ENCODE peak calls at places on chromosome 15, in eight cellular contexts. One of them, this sample, is unnamed.

GRCh38 chr15:98754283-98755022 is 106.1 kb downstream of the IGF1R start:
- DNase-seq in sigmoid colon: no peak
- DNase-seq in CD8-positive, alpha-beta memory T cell: no peak
- DNase-seq in ovary: no peak
- DNase-seq in fibroblast of lung: peak
- DNase-seq in neuronal stem cell: peak
- DNase-seq in H7: peak
- DNase-seq in AG09309: no peak
- DNase-seq in this sample: no peak

GRCh38 chr15:81950841-81951414 is 94.9 kb downstream of the MEX3B start:
- DNase-seq in sigmoid colon: no peak
- DNase-seq in CD8-positive, alpha-beta memory T cell: no peak
- DNase-seq in ovary: no peak
- DNase-seq in fibroblast of lung: peak
- DNase-seq in neuronal stem cell: no peak
- DNase-seq in H7: peak
- DNase-seq in AG09309: no peak
- DNase-seq in this sample: no peak

GRCh38 chr15:90413411-90414379 is 25.7 kb downstream of the IQGAP1 start:
- DNase-seq in sigmoid colon: no peak
- DNase-seq in CD8-positive, alpha-beta memory T cell: no peak
- DNase-seq in ovary: no peak
- DNase-seq in fibroblast of lung: peak
- DNase-seq in neuronal stem cell: no peak
- DNase-seq in H7: no peak
- DNase-seq in AG09309: no peak
- DNase-seq in this sample: no peak

GRCh38 chr15:23532019-23532418 is 33.5 kb upstream of the MKRN3 start:
- DNase-seq in sigmoid colon: no peak
- DNase-seq in CD8-positive, alpha-beta memory T cell: no peak
- DNase-seq in ovary: no peak
- DNase-seq in fibroblast of lung: no peak
- DNase-seq in neuronal stem cell: no peak
- DNase-seq in H7: no peak
- DNase-seq in AG09309: no peak
- DNase-seq in this sample: no peak

GRCh38 chr15:88255496-88256171 is 905 bp downstream of the NTRK3 start:
- DNase-seq in sigmoid colon: no peak
- DNase-seq in CD8-positive, alpha-beta memory T cell: no peak
- DNase-seq in ovary: peak
- DNase-seq in fibroblast of lung: peak
- DNase-seq in neuronal stem cell: peak
- DNase-seq in H7: peak
- DNase-seq in AG09309: no peak
- DNase-seq in this sample: no peak

GRCh38 chr15:67741313-67741712 is 84.0 kb upstream of the SKOR1 start:
- DNase-seq in sigmoid colon: no peak
- DNase-seq in CD8-positive, alpha-beta memory T cell: no peak
- DNase-seq in ovary: no peak
- DNase-seq in fibroblast of lung: no peak
- DNase-seq in neuronal stem cell: no peak
- DNase-seq in H7: no peak
- DNase-seq in AG09309: no peak
- DNase-seq in this sample: no peak

GRCh38 chr15:59688383-59688887 is 685 bp downstream of the BNIP2 start:
- DNase-seq in sigmoid colon: peak
- DNase-seq in CD8-positive, alpha-beta memory T cell: peak
- DNase-seq in ovary: no peak
- DNase-seq in fibroblast of lung: peak
- DNase-seq in neuronal stem cell: peak
- DNase-seq in H7: no peak
- DNase-seq in AG09309: peak
- DNase-seq in this sample: no peak

GRCh38 chr15:75307778-75308390 is 25.2 kb downstream of the GOLGA6D start:
- DNase-seq in sigmoid colon: peak
- DNase-seq in CD8-positive, alpha-beta memory T cell: no peak
- DNase-seq in ovary: peak
- DNase-seq in fibroblast of lung: no peak
- DNase-seq in neuronal stem cell: peak
- DNase-seq in H7: peak
- DNase-seq in AG09309: no peak
- DNase-seq in this sample: no peak

GRCh38 chr15:77659350-77660321 is 26.9 kb upstream of the LINGO1 start:
- DNase-seq in sigmoid colon: no peak
- DNase-seq in CD8-positive, alpha-beta memory T cell: no peak
- DNase-seq in ovary: no peak
- DNase-seq in fibroblast of lung: peak
- DNase-seq in neuronal stem cell: no peak
- DNase-seq in H7: peak
- DNase-seq in AG09309: peak
- DNase-seq in this sample: no peak

GRCh38 chr15:34241376-34242350 is 16.8 kb downstream of the EMC4 start:
- DNase-seq in sigmoid colon: no peak
- DNase-seq in CD8-positive, alpha-beta memory T cell: no peak
- DNase-seq in ovary: no peak
- DNase-seq in fibroblast of lung: peak
- DNase-seq in neuronal stem cell: no peak
- DNase-seq in H7: peak
- DNase-seq in AG09309: no peak
- DNase-seq in this sample: no peak

GRCh38 chr15:66882251-66883020 is 180.4 kb downstream of the SMAD6 start:
- DNase-seq in sigmoid colon: peak
- DNase-seq in CD8-positive, alpha-beta memory T cell: no peak
- DNase-seq in ovary: no peak
- DNase-seq in fibroblast of lung: peak
- DNase-seq in neuronal stem cell: no peak
- DNase-seq in H7: no peak
- DNase-seq in AG09309: peak
- DNase-seq in this sample: peak

GRCh38 chr15:60052796-60053195 is 48.7 kb downstream of the FOXB1 start:
- DNase-seq in sigmoid colon: no peak
- DNase-seq in CD8-positive, alpha-beta memory T cell: no peak
- DNase-seq in ovary: no peak
- DNase-seq in fibroblast of lung: no peak
- DNase-seq in neuronal stem cell: no peak
- DNase-seq in H7: no peak
- DNase-seq in AG09309: no peak
- DNase-seq in this sample: no peak

GRCh38 chr15:60460931-60461330 is 18.0 kb downstream of the ICE2 start:
- DNase-seq in sigmoid colon: no peak
- DNase-seq in CD8-positive, alpha-beta memory T cell: no peak
- DNase-seq in ovary: no peak
- DNase-seq in fibroblast of lung: peak
- DNase-seq in neuronal stem cell: no peak
- DNase-seq in H7: no peak
- DNase-seq in AG09309: no peak
- DNase-seq in this sample: no peak

GRCh38 chr15:23073890-23074631 is 34.7 kb upstream of the TUBGCP5 start:
- DNase-seq in sigmoid colon: no peak
- DNase-seq in CD8-positive, alpha-beta memory T cell: no peak
- DNase-seq in ovary: no peak
- DNase-seq in fibroblast of lung: no peak
- DNase-seq in neuronal stem cell: no peak
- DNase-seq in H7: no peak
- DNase-seq in AG09309: no peak
- DNase-seq in this sample: no peak

GRCh38 chr15:44598892-44599291 is 61.9 kb downstream of the EIF3J start:
- DNase-seq in sigmoid colon: no peak
- DNase-seq in CD8-positive, alpha-beta memory T cell: no peak
- DNase-seq in ovary: no peak
- DNase-seq in fibroblast of lung: peak
- DNase-seq in neuronal stem cell: no peak
- DNase-seq in H7: no peak
- DNase-seq in AG09309: no peak
- DNase-seq in this sample: no peak

GRCh38 chr15:44595246-44595645 is 58.3 kb downstream of the EIF3J start:
- DNase-seq in sigmoid colon: no peak
- DNase-seq in CD8-positive, alpha-beta memory T cell: no peak
- DNase-seq in ovary: no peak
- DNase-seq in fibroblast of lung: no peak
- DNase-seq in neuronal stem cell: no peak
- DNase-seq in H7: no peak
- DNase-seq in AG09309: no peak
- DNase-seq in this sample: no peak

GRCh38 chr15:44598066-44598465 is 61.1 kb downstream of the EIF3J start:
- DNase-seq in sigmoid colon: no peak
- DNase-seq in CD8-positive, alpha-beta memory T cell: no peak
- DNase-seq in ovary: no peak
- DNase-seq in fibroblast of lung: no peak
- DNase-seq in neuronal stem cell: no peak
- DNase-seq in H7: no peak
- DNase-seq in AG09309: no peak
- DNase-seq in this sample: no peak

GRCh38 chr15:44595656-44596510 is 58.9 kb downstream of the EIF3J start:
- DNase-seq in sigmoid colon: no peak
- DNase-seq in CD8-positive, alpha-beta memory T cell: no peak
- DNase-seq in ovary: no peak
- DNase-seq in fibroblast of lung: no peak
- DNase-seq in neuronal stem cell: no peak
- DNase-seq in H7: no peak
- DNase-seq in AG09309: no peak
- DNase-seq in this sample: no peak

GRCh38 chr15:44596511-44597010 is 59.6 kb downstream of the EIF3J start:
- DNase-seq in sigmoid colon: no peak
- DNase-seq in CD8-positive, alpha-beta memory T cell: no peak
- DNase-seq in ovary: no peak
- DNase-seq in fibroblast of lung: no peak
- DNase-seq in neuronal stem cell: no peak
- DNase-seq in H7: no peak
- DNase-seq in AG09309: no peak
- DNase-seq in this sample: no peak
- H3K4me3 ChIP-seq in sigmoid colon: no peak
- H3K4me3 ChIP-seq in CD8-positive, alpha-beta memory T cell: no peak
- H3K4me3 ChIP-seq in ovary: no peak
- H3K4me3 ChIP-seq in fibroblast of lung: no peak
- H3K4me3 ChIP-seq in neuronal stem cell: no peak
- H3K4me3 ChIP-seq in H7: no peak
- H3K4me3 ChIP-seq in AG09309: no peak
- H3K4me3 ChIP-seq in this sample: no peak

DNA sequence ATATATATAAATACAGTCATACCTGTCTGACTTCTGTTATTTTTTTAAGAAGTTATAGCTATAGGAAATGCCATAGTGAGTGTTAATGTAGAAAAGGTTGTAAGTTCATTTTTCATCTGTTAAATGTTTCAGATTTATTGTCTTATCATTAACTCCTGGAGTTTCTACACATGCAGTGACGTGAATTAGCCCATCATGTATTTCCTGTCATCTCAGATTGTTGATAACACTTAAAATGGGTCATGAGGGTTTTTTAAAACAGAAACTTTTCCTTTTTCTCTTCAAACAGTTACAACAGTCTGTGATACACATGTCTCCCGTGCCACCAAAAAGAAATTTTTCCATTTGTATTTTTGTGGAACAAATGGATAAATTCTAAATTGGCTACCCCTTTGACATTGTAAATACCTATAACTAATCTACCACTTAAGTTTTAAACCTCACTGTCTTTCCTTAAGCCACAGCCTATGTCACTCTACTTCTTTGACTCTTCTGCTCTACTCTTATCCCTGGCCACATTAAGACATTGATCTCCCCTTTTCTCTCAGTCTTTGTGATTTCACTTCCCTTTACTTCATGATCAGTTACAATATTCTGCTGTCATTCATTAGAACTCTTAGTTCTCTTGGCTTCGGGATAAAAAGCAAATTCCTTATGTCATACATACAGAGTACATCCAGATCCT is 89.1 kb downstream of the NEO1 start:
- DNase-seq in sigmoid colon: no peak
- DNase-seq in CD8-positive, alpha-beta memory T cell: no peak
- DNase-seq in ovary: no peak
- DNase-seq in fibroblast of lung: no peak
- DNase-seq in neuronal stem cell: no peak
- DNase-seq in H7: no peak
- DNase-seq in AG09309: no peak
- DNase-seq in this sample: no peak
- H3K4me3 ChIP-seq in sigmoid colon: no peak
- H3K4me3 ChIP-seq in CD8-positive, alpha-beta memory T cell: no peak
- H3K4me3 ChIP-seq in ovary: no peak
- H3K4me3 ChIP-seq in fibroblast of lung: no peak
- H3K4me3 ChIP-seq in neuronal stem cell: no peak
- H3K4me3 ChIP-seq in H7: no peak
- H3K4me3 ChIP-seq in AG09309: no peak
- H3K4me3 ChIP-seq in this sample: no peak

GRCh38 chr15:52680756-52681155 is 1.6 kb upstream of the ATOSA start:
- DNase-seq in sigmoid colon: no peak
- DNase-seq in CD8-positive, alpha-beta memory T cell: no peak
- DNase-seq in ovary: no peak
- DNase-seq in fibroblast of lung: no peak
- DNase-seq in neuronal stem cell: no peak
- DNase-seq in H7: no peak
- DNase-seq in AG09309: no peak
- DNase-seq in this sample: no peak

GRCh38 chr15:52682776-52683175 is 3.6 kb upstream of the ATOSA start:
- DNase-seq in sigmoid colon: no peak
- DNase-seq in CD8-positive, alpha-beta memory T cell: no peak
- DNase-seq in ovary: no peak
- DNase-seq in fibroblast of lung: no peak
- DNase-seq in neuronal stem cell: no peak
- DNase-seq in H7: no peak
- DNase-seq in AG09309: no peak
- DNase-seq in this sample: no peak

GRCh38 chr15:52681441-52681840 is 2.3 kb upstream of the ATOSA start:
- DNase-seq in sigmoid colon: no peak
- DNase-seq in CD8-positive, alpha-beta memory T cell: no peak
- DNase-seq in ovary: no peak
- DNase-seq in fibroblast of lung: no peak
- DNase-seq in neuronal stem cell: no peak
- DNase-seq in H7: no peak
- DNase-seq in AG09309: no peak
- DNase-seq in this sample: no peak

GRCh38 chr15:52683585-52683984 is 4.4 kb upstream of the ATOSA start:
- DNase-seq in sigmoid colon: no peak
- DNase-seq in CD8-positive, alpha-beta memory T cell: no peak
- DNase-seq in ovary: no peak
- DNase-seq in fibroblast of lung: no peak
- DNase-seq in neuronal stem cell: no peak
- DNase-seq in H7: no peak
- DNase-seq in AG09309: no peak
- DNase-seq in this sample: no peak

GRCh38 chr15:52682200-52682599 is 3.0 kb upstream of the ATOSA start:
- DNase-seq in sigmoid colon: no peak
- DNase-seq in CD8-positive, alpha-beta memory T cell: no peak
- DNase-seq in ovary: no peak
- DNase-seq in fibroblast of lung: no peak
- DNase-seq in neuronal stem cell: no peak
- DNase-seq in H7: no peak
- DNase-seq in AG09309: no peak
- DNase-seq in this sample: no peak
- H3K4me3 ChIP-seq in sigmoid colon: no peak
- H3K4me3 ChIP-seq in CD8-positive, alpha-beta memory T cell: no peak
- H3K4me3 ChIP-seq in ovary: no peak
- H3K4me3 ChIP-seq in fibroblast of lung: no peak
- H3K4me3 ChIP-seq in neuronal stem cell: no peak
- H3K4me3 ChIP-seq in H7: no peak
- H3K4me3 ChIP-seq in AG09309: no peak
- H3K4me3 ChIP-seq in this sample: no peak

DNA sequence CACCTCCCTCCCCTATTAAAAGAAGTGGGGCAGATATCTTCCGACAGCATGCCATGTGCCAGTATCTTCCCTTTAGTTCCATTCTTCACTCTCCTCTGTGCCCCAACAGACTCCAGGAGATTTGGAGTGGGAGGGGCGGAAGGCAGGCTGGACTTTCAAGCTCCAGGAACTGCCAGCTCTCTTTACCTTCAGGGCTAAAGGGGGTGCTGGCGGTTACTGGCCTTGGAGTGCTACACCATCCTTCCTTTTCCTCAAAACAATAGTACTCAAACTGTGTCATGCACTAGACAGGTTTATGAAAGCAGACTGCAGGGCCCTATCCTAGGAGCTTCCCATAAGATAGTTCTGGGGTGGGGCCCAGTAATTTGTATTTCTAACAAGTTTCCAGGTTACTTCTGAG is 6.0 kb downstream of the LINS1 start:
- DNase-seq in sigmoid colon: no peak
- DNase-seq in CD8-positive, alpha-beta memory T cell: no peak
- DNase-seq in ovary: no peak
- DNase-seq in fibroblast of lung: no peak
- DNase-seq in neuronal stem cell: no peak
- DNase-seq in H7: no peak
- DNase-seq in AG09309: no peak
- DNase-seq in this sample: no peak
- H3K4me3 ChIP-seq in sigmoid colon: no peak
- H3K4me3 ChIP-seq in CD8-positive, alpha-beta memory T cell: peak
- H3K4me3 ChIP-seq in ovary: no peak
- H3K4me3 ChIP-seq in fibroblast of lung: no peak
- H3K4me3 ChIP-seq in neuronal stem cell: no peak
- H3K4me3 ChIP-seq in H7: no peak
- H3K4me3 ChIP-seq in AG09309: no peak
- H3K4me3 ChIP-seq in this sample: no peak

This sample was measured in coronary artery.